ENCODE peak calls at places on chromosomes 16 and 17, in eight cellular contexts. H is cerebellar cortex; N is uterus; E is posterior cingulate gyrus; I is COR-L47; R is CD8-positive, alpha-beta memory T cell; O is stimulated activated CD8-positive, alpha-beta memory T cell treated with anti-CD3 and anti-CD28 coated beads, Interleukin-4, amount 100 ng/mL, for 4 hours; Y is heart right ventricle. F is an unnamed sample.

GRCh38 chr17:34607917-34608316 is 28.5 kb downstream of the TMEM132E start:
- DNase-seq in N (no peak), R (no peak), I (no peak), O (no peak), Y (no peak), H (no peak), E (no peak), F (no peak)

GRCh38 chr17:50289268-50289667 is 15.0 kb downstream of the TMEM92 start:
- DNase-seq in N (peak; percentile 54), Y (no peak), O (no peak), H (no peak), E (no peak), R (no peak), I (no peak), F (no peak)

GRCh38 chr17:4256952-4257351 is 6.8 kb downstream of the ANKFY1 start:
- DNase-seq in R (no peak), I (no peak), Y (no peak), E (no peak), N (no peak), O (no peak), H (no peak), F (no peak)

GRCh38 chr16:55933038-55933437 is 57.9 kb upstream of the CES5A start:
- DNase-seq in O (no peak), E (no peak), R (no peak), Y (no peak), I (no peak), H (no peak), N (no peak), F (no peak)

GRCh38 chr17:62822080-62822904 is 14.2 kb upstream of the MARCHF10 start:
- DNase-seq in R (no peak), Y (no peak), H (no peak), E (no peak), I (peak; percentile 8), O (no peak), N (no peak), F (no peak)

GRCh38 chr16:56812884-56813283 is 52.1 kb upstream of the SLC12A3 start:
- DNase-seq in E (no peak), Y (no peak), O (no peak), I (no peak), H (no peak), N (no peak), R (no peak), F (no peak)

GRCh38 chr17:10843806-10844205 is 5.9 kb upstream of the PIRT start:
- DNase-seq in Y (peak; percentile 24), E (no peak), H (no peak), I (no peak), R (no peak), N (peak; percentile 30), O (no peak), F (no peak)

GRCh38 chr17:56891751-56892150 is 22.1 kb downstream of the TRIM25 start:
- DNase-seq in E (no peak), R (peak; percentile 64), O (no peak), H (no peak), Y (no peak), N (no peak), I (no peak), F (no peak)

GRCh38 chr17:69223809-69224208 is 4.8 kb downstream of the ABCA10 start:
- DNase-seq in O (no peak), N (no peak), H (no peak), R (no peak), E (no peak), I (no peak), Y (no peak), F (no peak)

GRCh38 chr16:74521691-74522090 is 85.2 kb downstream of the GLG1 start:
- DNase-seq in I (no peak), Y (peak; percentile 6), N (no peak), R (no peak), O (no peak), H (peak; percentile 93), E (peak; percentile 19), F (no peak)

GRCh38 chr17:39110435-39111136 is 40.9 kb downstream of the PLXDC1 start:
- DNase-seq in N (no peak), E (no peak), I (no peak), Y (no peak), O (no peak), R (no peak), H (no peak), F (no peak)

GRCh38 chr17:63699638-63700527 is at the start of gene LIMD2:
- DNase-seq in R (peak; percentile 92), Y (peak; percentile 53), I (peak; percentile 83), O (peak; percentile 68), E (no peak), H (no peak), N (peak; percentile 54), F (peak; percentile 43)

GRCh38 chr16:57994361-57994760 is 6.1 kb downstream of the ZNF319 start:
- DNase-seq in I (no peak), N (no peak), R (no peak), O (no peak), H (no peak), Y (no peak), E (no peak), F (no peak)

GRCh38 chr17:79630821-79631639 is 20.2 kb upstream of the RBFOX3 start:
- DNase-seq in Y (peak; percentile 2), R (peak; percentile 41), H (no peak), O (no peak), I (no peak), E (peak; percentile 4), N (peak; percentile 4), F (no peak)

GRCh38 chr16:49674255-49674980 is 181.5 kb downstream of the ZNF423 start:
- DNase-seq in R (no peak), E (no peak), H (no peak), O (no peak), Y (no peak), N (no peak), I (no peak), F (no peak)

GRCh38 chr16:19210175-19210924 is 42.3 kb downstream of the SYT17 start:
- DNase-seq in H (no peak), E (no peak), I (no peak), N (no peak), Y (no peak), R (no peak), O (no peak), F (peak; percentile 32)

GRCh38 chr16:17147942-17148341 is 322.8 kb downstream of the XYLT1 start:
- DNase-seq in E (no peak), Y (no peak), I (no peak), N (no peak), R (no peak), O (no peak), H (no peak), F (no peak)

GRCh38 chr17:17386143-17386800 is 83.1 kb downstream of the NT5M start:
- DNase-seq in H (no peak), N (no peak), I (no peak), Y (peak; percentile 68), R (no peak), O (no peak), E (no peak), F (no peak)

F was measured in NCI-H2107.